ENCODE peak calls at places on chromosomes 7 and 10, in nine cellular contexts. U, R, A, V, I, C, S, D and K are unnamed samples.

GRCh38 chr7:86978804-86979506 is 80.5 kb downstream of the ELAPOR2 start:
- DNase-seq in I (peak), U (no peak), A (no peak), D (no peak), S (no peak), C (no peak), R (no peak), V (no peak), K (no peak)

GRCh38 chr10:72126184-72126871 is 38.0 kb upstream of the SPOCK2 start:
- DNase-seq in S (no peak), D (no peak), R (no peak), C (no peak), I (no peak), A (no peak), U (no peak), V (no peak), K (no peak)

GRCh38 chr10:133592716-133593115 is 27.3 kb upstream of the SYCE1 start:
- DNase-seq in S (no peak), U (no peak), C (no peak), I (no peak), R (no peak), D (no peak), V (no peak), A (no peak), K (peak)

GRCh38 chr10:125985557-125986246 is 89.3 kb downstream of the FANK1 start:
- DNase-seq in A (no peak), C (no peak), V (no peak), R (no peak), I (no peak), D (no peak), U (no peak), S (no peak), K (no peak)

GRCh38 chr10:91672021-91672608 is 39.2 kb upstream of the PPP1R3C start:
- DNase-seq in D (no peak), V (no peak), I (no peak), C (peak), S (no peak), U (no peak), R (peak), A (no peak), K (peak)

GRCh38 chr7:138237995-138238394 is 161.7 kb downstream of the AKR1D1 start:
- DNase-seq in U (no peak), C (no peak), A (no peak), S (no peak), V (no peak), I (no peak), D (no peak), R (no peak), K (no peak)

GRCh38 chr7:24939406-24939805 is 40.6 kb downstream of the OSBPL3 start:
- DNase-seq in D (no peak), I (no peak), A (no peak), S (no peak), R (no peak), C (no peak), U (no peak), V (no peak), K (no peak)

GRCh38 chr7:38558786-38559185 is 72.4 kb downstream of the AMPH start:
- DNase-seq in U (no peak), C (no peak), D (no peak), V (no peak), S (no peak), R (no peak), A (no peak), I (no peak), K (no peak)

GRCh38 chr10:63887600-63888396 is 366.6 kb downstream of the REEP3 start:
- DNase-seq in R (no peak), A (no peak), S (no peak), D (no peak), V (no peak), U (no peak), I (no peak), C (no peak), K (no peak)

GRCh38 chr10:124308811-124309210 is 109.9 kb downstream of the OAT start:
- DNase-seq in U (no peak), R (no peak), V (no peak), I (no peak), C (no peak), S (no peak), A (no peak), D (no peak), K (no peak)

GRCh38 chr10:19828278-19829049 is 12.2 kb downstream of the PLXDC2 start:
- DNase-seq in I (no peak), R (no peak), V (no peak), D (no peak), U (no peak), C (no peak), A (no peak), S (no peak), K (no peak)

GRCh38 chr7:2405601-2406345 is 2.4 kb downstream of the CHST12 start:
- DNase-seq in S (no peak), C (no peak), R (no peak), D (peak), U (no peak), A (peak), I (peak), V (no peak), K (no peak)

GRCh38 chr10:119025336-119025735 is 4.2 kb upstream of the NANOS1 start:
- DNase-seq in D (peak), R (no peak), I (no peak), S (peak), A (no peak), V (no peak), C (no peak), U (no peak), K (peak)

GRCh38 chr7:506921-507622 is 12.6 kb downstream of the PDGFA start:
- DNase-seq in C (no peak), S (no peak), U (no peak), I (no peak), A (no peak), V (no peak), D (peak), R (no peak), K (no peak)

GRCh38 chr10:25758041-25758457 is 176.0 kb upstream of the MYO3A start:
- DNase-seq in U (no peak), D (no peak), S (no peak), R (no peak), A (no peak), I (no peak), C (peak), V (no peak), K (peak)

GRCh38 chr10:89609730-89610393 is 35.2 kb downstream of the PANK1 start:
- DNase-seq in S (no peak), U (no peak), V (no peak), D (no peak), C (no peak), R (no peak), A (no peak), I (no peak), K (no peak)

GRCh38 chr7:43756368-43757072 is 2.0 kb upstream of the BLVRA start:
- DNase-seq in R (peak), I (no peak), D (no peak), A (no peak), S (no peak), C (no peak), U (no peak), V (no peak), K (peak)

GRCh38 chr10:124560377-124560776 is 98.8 kb downstream of the LHPP start:
- DNase-seq in I (no peak), A (no peak), R (peak), D (peak), S (peak), U (no peak), C (no peak), V (no peak), K (no peak)

GRCh38 chr7:100827330-100828226 is at the start of gene EPHB4:
- DNase-seq in D (peak), A (no peak), V (no peak), S (peak), U (no peak), I (no peak), C (peak), R (peak), K (no peak)

GRCh38 chr10:110865804-110866482 is 5.8 kb upstream of the PDCD4 start:
- DNase-seq in D (no peak), C (no peak), I (no peak), U (no peak), V (no peak), S (no peak), A (no peak), R (no peak), K (no peak)

GRCh38 chr7:13021566-13021965 is 334.1 kb downstream of the ARL4A start:
- DNase-seq in I (no peak), S (no peak), R (no peak), C (no peak), V (no peak), U (no peak), A (no peak), D (no peak), K (no peak)

GRCh38 chr10:93596539-93596938 is 4.5 kb downstream of the RBP4 start:
- DNase-seq in U (no peak), I (no peak), D (no peak), R (no peak), V (no peak), S (no peak), C (no peak), A (no peak), K (no peak)

GRCh38 chr7:136869991-136870798 is 1.7 kb downstream of the CHRM2 start:
- DNase-seq in A (no peak), C (no peak), I (no peak), D (no peak), V (no peak), U (no peak), S (no peak), R (no peak), K (no peak)